ENCODE peak calls at places on chromosome 19, in four cellular contexts. One of them, this sample, is unnamed.

GRCh38 chr19:18418725-18419194 is 438 bp upstream of the SSBP4 start:
- DNase-seq in endodermal cell: no peak
- DNase-seq in CD8-positive, alpha-beta T cell: no peak
- DNase-seq in cardiac fibroblast: no peak
- DNase-seq in this sample: peak; percentile 42

GRCh38 chr19:15672580-15673175 is at the start of gene CYP4F12:
- DNase-seq in endodermal cell: no peak
- DNase-seq in CD8-positive, alpha-beta T cell: no peak
- DNase-seq in cardiac fibroblast: peak; percentile 67
- DNase-seq in this sample: peak; percentile 35

GRCh38 chr19:36363845-36364244 is 15.2 kb downstream of the ZFP14 start:
- DNase-seq in endodermal cell: no peak
- DNase-seq in CD8-positive, alpha-beta T cell: no peak
- DNase-seq in cardiac fibroblast: no peak
- DNase-seq in this sample: no peak

GRCh38 chr19:19106061-19106551 is 32.2 kb downstream of the TMEM161A start:
- DNase-seq in endodermal cell: peak; percentile 83
- DNase-seq in CD8-positive, alpha-beta T cell: no peak
- DNase-seq in cardiac fibroblast: peak; percentile 32
- DNase-seq in this sample: no peak

GRCh38 chr19:18518639-18519038 is 3.2 kb downstream of the ELL start:
- DNase-seq in endodermal cell: no peak
- DNase-seq in CD8-positive, alpha-beta T cell: no peak
- DNase-seq in cardiac fibroblast: no peak
- DNase-seq in this sample: no peak

GRCh38 chr19:46211201-46211881 is 18.2 kb upstream of the IGFL1 start:
- DNase-seq in endodermal cell: peak; percentile 89
- DNase-seq in CD8-positive, alpha-beta T cell: no peak
- DNase-seq in cardiac fibroblast: peak; percentile 73
- DNase-seq in this sample: no peak

GRCh38 chr19:583968-584239 is 5.8 kb upstream of the HCN2 start:
- DNase-seq in endodermal cell: no peak
- DNase-seq in CD8-positive, alpha-beta T cell: no peak
- DNase-seq in cardiac fibroblast: no peak
- DNase-seq in this sample: no peak

GRCh38 chr19:16252459-16253205 is 54.9 kb downstream of the AP1M1 start:
- DNase-seq in endodermal cell: no peak
- DNase-seq in CD8-positive, alpha-beta T cell: no peak
- DNase-seq in cardiac fibroblast: no peak
- DNase-seq in this sample: no peak

GRCh38 chr19:20167020-20167644 is at the start of gene ZNF486:
- DNase-seq in endodermal cell: peak; percentile 99
- DNase-seq in CD8-positive, alpha-beta T cell: peak; percentile 85
- DNase-seq in cardiac fibroblast: peak; percentile 96
- DNase-seq in this sample: peak; percentile 95

GRCh38 chr19:15469513-15470297 is 5.4 kb upstream of the RASAL3 start:
- DNase-seq in endodermal cell: peak; percentile 75
- DNase-seq in CD8-positive, alpha-beta T cell: no peak
- DNase-seq in cardiac fibroblast: no peak
- DNase-seq in this sample: no peak

GRCh38 chr19:29320611-29321010 is 107.7 kb upstream of the UQCRFS1 start:
- DNase-seq in endodermal cell: peak; percentile 23
- DNase-seq in CD8-positive, alpha-beta T cell: no peak
- DNase-seq in cardiac fibroblast: no peak
- DNase-seq in this sample: no peak

GRCh38 chr19:47309038-47309437 is 623 bp upstream of the C5AR1 start:
- DNase-seq in endodermal cell: no peak
- DNase-seq in CD8-positive, alpha-beta T cell: no peak
- DNase-seq in cardiac fibroblast: peak; percentile 69
- DNase-seq in this sample: peak; percentile 83

GRCh38 chr19:38663156-38663651 is 15.8 kb downstream of the ACTN4 start:
- DNase-seq in endodermal cell: no peak
- DNase-seq in CD8-positive, alpha-beta T cell: no peak
- DNase-seq in cardiac fibroblast: no peak
- DNase-seq in this sample: no peak
- H3K4me3 ChIP-seq in endodermal cell: no peak overlapping the region
- H3K4me3 ChIP-seq in CD8-positive, alpha-beta T cell: no peak overlapping the region
- H3K4me3 ChIP-seq in cardiac fibroblast: no peak overlapping the region
- H3K4me3 ChIP-seq in this sample: no peak overlapping the region

GRCh38 chr19:40662925-40663711 is 27.3 kb downstream of the NUMBL start:
- DNase-seq in endodermal cell: peak; percentile 97
- DNase-seq in CD8-positive, alpha-beta T cell: peak; percentile 90
- DNase-seq in cardiac fibroblast: peak; percentile 96
- DNase-seq in this sample: peak; percentile 89
- TF ChIP-seq CTCF in endodermal cell: peak; percentile 97
- TF ChIP-seq CTCF in CD8-positive, alpha-beta T cell: peak; percentile 95
- TF ChIP-seq CTCF in cardiac fibroblast: no peak
- TF ChIP-seq CTCF in this sample: peak; percentile 87

GRCh38 chr19:17337675-17338439 is 504 bp downstream of the GTPBP3 start:
- DNase-seq in endodermal cell: no peak
- DNase-seq in CD8-positive, alpha-beta T cell: no peak
- DNase-seq in cardiac fibroblast: no peak
- DNase-seq in this sample: no peak

GRCh38 chr19:17340302-17340870 is 3.0 kb downstream of the GTPBP3 start:
- DNase-seq in endodermal cell: peak; percentile 91
- DNase-seq in CD8-positive, alpha-beta T cell: no peak
- DNase-seq in cardiac fibroblast: no peak
- DNase-seq in this sample: no peak

GRCh38 chr19:17336872-17337674 is at the start of gene GTPBP3:
- DNase-seq in endodermal cell: peak; percentile 99
- DNase-seq in CD8-positive, alpha-beta T cell: peak; percentile 93
- DNase-seq in cardiac fibroblast: peak; percentile 99
- DNase-seq in this sample: peak; percentile 99

GRCh38 chr19:17339088-17339741 is 1.9 kb downstream of the GTPBP3 start:
- DNase-seq in endodermal cell: peak; percentile 92
- DNase-seq in CD8-positive, alpha-beta T cell: no peak
- DNase-seq in cardiac fibroblast: no peak
- DNase-seq in this sample: no peak

DNA sequence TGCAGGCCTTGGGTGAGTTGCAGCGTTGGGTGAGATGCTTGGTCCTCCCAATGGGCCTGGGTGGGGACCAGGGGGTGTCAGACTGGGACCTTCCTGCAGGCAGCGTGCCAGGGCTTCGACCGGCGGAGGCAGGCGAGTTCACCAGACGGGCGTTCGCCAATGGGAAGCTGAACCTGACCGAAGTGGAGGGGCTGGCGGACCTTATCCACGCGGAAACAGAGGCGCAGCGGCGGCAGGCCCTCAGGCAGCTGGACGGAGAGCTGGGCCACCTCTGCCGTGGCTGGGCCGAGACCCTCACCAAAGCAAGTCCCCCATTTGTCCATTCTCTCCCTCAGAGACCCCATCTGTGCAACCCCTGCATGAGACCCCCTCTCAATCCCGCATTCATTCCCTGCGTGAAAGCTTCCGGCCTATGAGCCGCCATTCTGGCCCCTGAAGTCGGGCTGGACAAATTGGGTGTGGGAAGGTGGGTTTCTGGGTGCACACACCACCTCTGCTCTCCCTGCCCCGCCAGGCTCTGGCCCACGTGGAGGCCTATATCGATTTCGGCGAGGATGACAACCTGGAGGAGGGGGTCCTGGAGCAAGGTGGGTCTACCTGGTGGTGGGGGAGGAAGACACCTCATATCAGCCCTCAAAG is 1.2 kb downstream of the GTPBP3 start:
- DNase-seq in endodermal cell: peak; percentile 49
- DNase-seq in CD8-positive, alpha-beta T cell: no peak
- DNase-seq in cardiac fibroblast: no peak
- DNase-seq in this sample: no peak
- H3K4me3 ChIP-seq in endodermal cell: peak overlapping the region; percentile 100
- H3K4me3 ChIP-seq in CD8-positive, alpha-beta T cell: peak overlapping the region; percentile 98
- H3K4me3 ChIP-seq in cardiac fibroblast: peak overlapping the region; percentile 82
- H3K4me3 ChIP-seq in this sample: peak overlapping the region; percentile 91

GRCh38 chr19:33982706-33983105 is 186.0 kb downstream of the KCTD15 start:
- DNase-seq in endodermal cell: no peak
- DNase-seq in CD8-positive, alpha-beta T cell: no peak
- DNase-seq in cardiac fibroblast: no peak
- DNase-seq in this sample: no peak
- TF ChIP-seq CTCF in endodermal cell: peak; percentile 46
- TF ChIP-seq CTCF in CD8-positive, alpha-beta T cell: no peak
- TF ChIP-seq CTCF in cardiac fibroblast: no peak
- TF ChIP-seq CTCF in this sample: no peak

GRCh38 chr19:11540642-11541041 is 2.0 kb downstream of the CNN1 start:
- DNase-seq in endodermal cell: no peak
- DNase-seq in CD8-positive, alpha-beta T cell: no peak
- DNase-seq in cardiac fibroblast: no peak
- DNase-seq in this sample: no peak

GRCh38 chr19:11535792-11536595 is 2.7 kb upstream of the CNN1 start:
- DNase-seq in endodermal cell: peak; percentile 97
- DNase-seq in CD8-positive, alpha-beta T cell: peak; percentile 74
- DNase-seq in cardiac fibroblast: peak; percentile 92
- DNase-seq in this sample: peak; percentile 82

GRCh38 chr19:11538232-11539036 is at the start of gene CNN1:
- DNase-seq in endodermal cell: peak; percentile 93
- DNase-seq in CD8-positive, alpha-beta T cell: no peak
- DNase-seq in cardiac fibroblast: peak; percentile 54
- DNase-seq in this sample: peak; percentile 45

GRCh38 chr19:11541238-11541637 is 2.6 kb downstream of the CNN1 start:
- DNase-seq in endodermal cell: no peak
- DNase-seq in CD8-positive, alpha-beta T cell: no peak
- DNase-seq in cardiac fibroblast: no peak
- DNase-seq in this sample: no peak

DNA sequence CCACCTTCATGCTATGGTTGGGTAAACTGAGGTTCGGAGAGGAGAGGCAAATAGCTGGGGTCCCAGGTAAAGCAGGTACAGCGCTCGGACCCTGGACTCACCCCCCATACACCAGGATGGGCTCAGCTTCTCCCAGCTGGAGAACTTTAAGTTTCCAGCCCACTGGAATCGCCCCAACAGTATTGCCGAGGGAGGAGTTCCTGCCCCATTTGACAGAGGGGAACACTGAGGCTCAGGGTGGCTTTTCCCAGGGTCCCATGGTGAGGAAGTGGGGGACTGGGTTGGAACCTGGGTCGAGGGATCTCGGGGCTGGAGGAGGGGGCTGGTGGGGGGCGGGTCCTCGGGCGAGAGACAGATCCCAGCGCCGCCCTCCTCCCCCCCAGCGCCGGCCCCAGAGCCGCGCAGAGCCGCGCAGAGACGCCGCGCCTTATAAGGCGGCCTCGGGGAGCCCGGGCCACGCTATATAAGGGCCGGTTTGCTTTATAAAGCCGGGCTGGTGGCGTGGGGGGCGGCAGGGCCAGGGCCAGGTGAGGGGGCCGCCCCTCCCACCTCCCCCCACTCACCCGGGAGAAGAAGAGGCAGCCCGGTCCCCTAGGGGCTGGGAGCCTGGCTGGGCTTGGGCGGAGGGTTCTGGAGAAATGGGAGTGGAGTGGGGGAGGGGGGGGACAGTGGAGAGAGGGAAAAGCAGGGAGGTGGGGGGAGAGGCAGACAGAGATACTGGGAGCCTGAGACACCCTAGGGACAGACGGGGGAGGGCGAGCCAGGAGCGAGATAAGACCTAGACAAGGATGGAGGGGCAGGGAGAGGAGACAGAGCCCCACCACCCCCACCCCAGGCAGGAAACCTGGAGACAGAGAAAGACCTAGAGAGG is 1.1 kb downstream of the CNN1 start:
- DNase-seq in endodermal cell: peak; percentile 73
- DNase-seq in CD8-positive, alpha-beta T cell: no peak
- DNase-seq in cardiac fibroblast: no peak
- DNase-seq in this sample: no peak
- H3K4me3 ChIP-seq in endodermal cell: peak overlapping the region; percentile 90
- H3K4me3 ChIP-seq in CD8-positive, alpha-beta T cell: no peak overlapping the region
- H3K4me3 ChIP-seq in cardiac fibroblast: peak overlapping the region; percentile 14
- H3K4me3 ChIP-seq in this sample: no peak overlapping the region